ENCODE peak calls at places on chromosome 16, in nine cellular contexts. X, M, H, L, E, J, S, O and T are unnamed samples.

GRCh38 chr16:20042848-20043247 is 30.8 kb downstream of the GPR139 start:
- DNase-seq in E (no peak), H (no peak), O (no peak), X (no peak), M (no peak), J (no peak), S (peak; percentile 19), L (peak; percentile 71), T (peak; percentile 44)

GRCh38 chr16:17252064-17252463 is 218.7 kb downstream of the XYLT1 start:
- DNase-seq in M (no peak), S (no peak), L (no peak), X (no peak), J (no peak), H (no peak), E (no peak), O (no peak), T (no peak)

GRCh38 chr16:68079616-68080344 is 5.4 kb upstream of the NFATC3 start:
- DNase-seq in H (no peak), X (no peak), E (peak; percentile 87), S (no peak), M (peak; percentile 47), L (peak; percentile 40), J (no peak), O (peak; percentile 95), T (no peak)

GRCh38 chr16:52404546-52404945 is 142.4 kb downstream of the TOX3 start:
- DNase-seq in S (no peak), E (no peak), O (no peak), H (no peak), X (no peak), L (no peak), M (no peak), J (no peak), T (no peak)

GRCh38 chr16:74760007-74760767 is 14.4 kb downstream of the FA2H start:
- DNase-seq in J (no peak), S (no peak), O (no peak), E (no peak), X (peak; percentile 13), M (no peak), H (peak; percentile 73), L (peak; percentile 47), T (peak; percentile 42)

GRCh38 chr16:71917900-71918299 is 22.6 kb downstream of the IST1 start:
- DNase-seq in L (no peak), X (no peak), E (no peak), M (no peak), H (peak; percentile 72), S (no peak), O (no peak), J (no peak), T (peak; percentile 59)

GRCh38 chr16:924063-924462 is 46.7 kb downstream of the LMF1 start:
- DNase-seq in L (no peak), S (no peak), E (no peak), H (no peak), J (no peak), O (no peak), X (no peak), M (no peak), T (no peak)

GRCh38 chr16:72094266-72094610 is 591 bp downstream of the DHX38 start:
- DNase-seq in S (no peak), H (no peak), E (no peak), J (no peak), X (no peak), L (no peak), O (no peak), M (no peak), T (no peak)

GRCh38 chr16:10754941-10755340 is 11.3 kb downstream of the NUBP1 start:
- DNase-seq in X (no peak), M (no peak), O (no peak), E (no peak), S (peak; percentile 26), J (no peak), L (peak; percentile 36), H (peak; percentile 53), T (no peak)

GRCh38 chr16:27624154-27625049 is 74.5 kb downstream of the KATNIP start:
- DNase-seq in X (no peak), M (no peak), E (no peak), O (no peak), H (no peak), L (no peak), J (no peak), S (no peak), T (no peak)

GRCh38 chr16:23079683-23080221 is 69.5 kb downstream of the USP31 start:
- DNase-seq in M (no peak), E (no peak), X (no peak), H (no peak), O (no peak), J (no peak), L (no peak), S (no peak), T (no peak)

GRCh38 chr16:89410794-89411309 is 79.5 kb downstream of the ANKRD11 start:
- DNase-seq in S (no peak), X (peak; percentile 65), M (no peak), L (peak; percentile 73), H (peak; percentile 51), E (peak; percentile 82), O (no peak), J (no peak), T (peak; percentile 81)

GRCh38 chr16:22075776-22076175 is 16.6 kb upstream of the VWA3A start:
- DNase-seq in H (peak; percentile 34), X (no peak), O (no peak), J (no peak), E (no peak), S (no peak), L (no peak), M (no peak), T (no peak)

GRCh38 chr16:67504190-67505021 is 21.1 kb upstream of the AGRP start:
- DNase-seq in O (no peak), H (no peak), E (peak; percentile 79), M (no peak), J (no peak), L (peak; percentile 25), S (no peak), X (no peak), T (peak; percentile 17)

GRCh38 chr16:27226976-27227705 is 23.8 kb downstream of the KDM8 start:
- DNase-seq in X (no peak), E (no peak), S (no peak), H (no peak), O (no peak), L (no peak), J (no peak), M (no peak), T (no peak)